ENCODE peak calls at places on chromosome 16, in nine cellular contexts. One of them, this sample, is unnamed. For H3K27me3, the result is how much of the 10 kb centered on the place peaks cover.

GRCh38 chr16:72399811-72400210 is 227.9 kb upstream of the PMFBP1 start:
- DNase-seq in aorta: no peak
- DNase-seq in H1: no peak
- DNase-seq in mesendoderm: no peak
- DNase-seq in IMR-90: no peak
- DNase-seq in heart left ventricle: no peak
- DNase-seq in AG04450: no peak
- DNase-seq in GM23338: no peak
- DNase-seq in effector memory CD4-positive, alpha-beta T cell: no peak
- DNase-seq in this sample: no peak

GRCh38 chr16:67528222-67528869 is at the start of gene RIPOR1:
- DNase-seq in aorta: peak
- DNase-seq in H1: no peak
- DNase-seq in mesendoderm: peak
- DNase-seq in IMR-90: no peak
- DNase-seq in heart left ventricle: peak
- DNase-seq in AG04450: no peak
- DNase-seq in GM23338: peak
- DNase-seq in effector memory CD4-positive, alpha-beta T cell: peak
- DNase-seq in this sample: peak

GRCh38 chr16:4529085-4530060 is 9.2 kb downstream of the CDIP1 start:
- DNase-seq in aorta: no peak
- DNase-seq in H1: peak
- DNase-seq in mesendoderm: peak
- DNase-seq in IMR-90: peak
- DNase-seq in heart left ventricle: no peak
- DNase-seq in AG04450: peak
- DNase-seq in GM23338: peak
- DNase-seq in effector memory CD4-positive, alpha-beta T cell: no peak
- DNase-seq in this sample: no peak

GRCh38 chr16:53642094-53642493 is 61.6 kb downstream of the RPGRIP1L start:
- DNase-seq in aorta: no peak
- DNase-seq in H1: no peak
- DNase-seq in mesendoderm: no peak
- DNase-seq in IMR-90: no peak
- DNase-seq in heart left ventricle: peak
- DNase-seq in AG04450: no peak
- DNase-seq in GM23338: no peak
- DNase-seq in effector memory CD4-positive, alpha-beta T cell: no peak
- DNase-seq in this sample: no peak

GRCh38 chr16:53992057-53992378 is 288.1 kb downstream of the FTO start:
- DNase-seq in aorta: no peak
- DNase-seq in H1: no peak
- DNase-seq in mesendoderm: peak
- DNase-seq in IMR-90: no peak
- DNase-seq in heart left ventricle: no peak
- DNase-seq in AG04450: no peak
- DNase-seq in GM23338: no peak
- DNase-seq in effector memory CD4-positive, alpha-beta T cell: no peak
- DNase-seq in this sample: no peak

GRCh38 chr16:8958344-8958808 is 5.3 kb downstream of the USP7 start:
- DNase-seq in aorta: peak
- DNase-seq in H1: no peak
- DNase-seq in mesendoderm: peak
- DNase-seq in IMR-90: peak
- DNase-seq in heart left ventricle: peak
- DNase-seq in AG04450: no peak
- DNase-seq in GM23338: no peak
- DNase-seq in effector memory CD4-positive, alpha-beta T cell: peak
- DNase-seq in this sample: peak

GRCh38 chr16:79334127-79334526 is 266.4 kb downstream of the MAF start:
- DNase-seq in aorta: no peak
- DNase-seq in H1: no peak
- DNase-seq in mesendoderm: peak
- DNase-seq in IMR-90: no peak
- DNase-seq in heart left ventricle: no peak
- DNase-seq in AG04450: no peak
- DNase-seq in GM23338: peak
- DNase-seq in effector memory CD4-positive, alpha-beta T cell: no peak
- DNase-seq in this sample: peak

GRCh38 chr16:11034481-11034931 is 90.1 kb downstream of the CLEC16A start:
- DNase-seq in aorta: no peak
- DNase-seq in H1: no peak
- DNase-seq in mesendoderm: no peak
- DNase-seq in IMR-90: peak
- DNase-seq in heart left ventricle: no peak
- DNase-seq in AG04450: no peak
- DNase-seq in GM23338: no peak
- DNase-seq in effector memory CD4-positive, alpha-beta T cell: no peak
- DNase-seq in this sample: no peak

GRCh38 chr16:23164736-23165135 is 15.5 kb upstream of the USP31 start:
- DNase-seq in aorta: no peak
- DNase-seq in H1: no peak
- DNase-seq in mesendoderm: no peak
- DNase-seq in IMR-90: no peak
- DNase-seq in heart left ventricle: no peak
- DNase-seq in AG04450: no peak
- DNase-seq in GM23338: no peak
- DNase-seq in effector memory CD4-positive, alpha-beta T cell: no peak
- DNase-seq in this sample: no peak

GRCh38 chr16:5042574-5043171 is 8.9 kb upstream of the NAGPA start:
- DNase-seq in aorta: no peak
- DNase-seq in H1: no peak
- DNase-seq in mesendoderm: peak
- DNase-seq in IMR-90: peak
- DNase-seq in heart left ventricle: peak
- DNase-seq in AG04450: no peak
- DNase-seq in GM23338: peak
- DNase-seq in effector memory CD4-positive, alpha-beta T cell: no peak
- DNase-seq in this sample: no peak

GRCh38 chr16:11992594-11993524 is 16.3 kb downstream of the SNX29 start:
- DNase-seq in aorta: no peak
- DNase-seq in H1: no peak
- DNase-seq in mesendoderm: no peak
- DNase-seq in IMR-90: no peak
- DNase-seq in heart left ventricle: no peak
- DNase-seq in AG04450: no peak
- DNase-seq in GM23338: no peak
- DNase-seq in effector memory CD4-positive, alpha-beta T cell: no peak
- DNase-seq in this sample: no peak

GRCh38 chr16:57757326-57757786 is 21.8 kb downstream of the KATNB1 start:
- DNase-seq in aorta: peak
- DNase-seq in H1: no peak
- DNase-seq in mesendoderm: peak
- DNase-seq in IMR-90: peak
- DNase-seq in heart left ventricle: peak
- DNase-seq in AG04450: peak
- DNase-seq in GM23338: peak
- DNase-seq in effector memory CD4-positive, alpha-beta T cell: peak
- DNase-seq in this sample: peak

GRCh38 chr16:50946606-50947005 is 204.5 kb downstream of the SALL1 start:
- DNase-seq in aorta: no peak
- DNase-seq in H1: no peak
- DNase-seq in mesendoderm: no peak
- DNase-seq in IMR-90: no peak
- DNase-seq in heart left ventricle: no peak
- DNase-seq in AG04450: no peak
- DNase-seq in GM23338: no peak
- DNase-seq in effector memory CD4-positive, alpha-beta T cell: no peak
- DNase-seq in this sample: no peak

GRCh38 chr16:50945136-50945535 is 203.2 kb downstream of the CYLD start:
- DNase-seq in aorta: no peak
- DNase-seq in H1: no peak
- DNase-seq in mesendoderm: no peak
- DNase-seq in IMR-90: no peak
- DNase-seq in heart left ventricle: no peak
- DNase-seq in AG04450: no peak
- DNase-seq in GM23338: no peak
- DNase-seq in effector memory CD4-positive, alpha-beta T cell: no peak
- DNase-seq in this sample: no peak

GRCh38 chr16:50946098-50946497 is 204.2 kb downstream of the CYLD start:
- DNase-seq in aorta: no peak
- DNase-seq in H1: no peak
- DNase-seq in mesendoderm: no peak
- DNase-seq in IMR-90: no peak
- DNase-seq in heart left ventricle: no peak
- DNase-seq in AG04450: no peak
- DNase-seq in GM23338: no peak
- DNase-seq in effector memory CD4-positive, alpha-beta T cell: no peak
- DNase-seq in this sample: no peak

GRCh38 chr16:50942143-50942542 is 200.3 kb downstream of the CYLD start:
- DNase-seq in aorta: no peak
- DNase-seq in H1: no peak
- DNase-seq in mesendoderm: peak
- DNase-seq in IMR-90: no peak
- DNase-seq in heart left ventricle: no peak
- DNase-seq in AG04450: no peak
- DNase-seq in GM23338: peak
- DNase-seq in effector memory CD4-positive, alpha-beta T cell: no peak
- DNase-seq in this sample: no peak

DNA sequence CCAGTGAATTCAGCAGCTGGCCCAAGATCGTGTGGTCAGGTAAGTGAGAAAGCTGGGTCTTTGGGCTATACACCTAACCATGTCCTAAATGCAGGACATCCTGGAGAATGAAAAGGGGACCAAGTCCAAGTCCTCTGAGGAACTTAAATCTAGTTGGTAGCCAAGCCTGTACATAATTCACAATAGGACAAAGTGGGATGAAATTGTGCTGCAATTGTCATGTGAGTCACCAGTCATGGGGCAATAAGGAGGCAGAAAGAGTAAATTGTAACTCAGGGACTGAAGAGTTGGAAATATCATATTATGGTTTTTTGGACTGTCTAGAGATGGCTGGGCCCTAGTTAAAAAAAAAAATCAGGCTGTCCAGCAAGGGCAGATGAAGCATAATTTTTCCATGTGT is 202.5 kb downstream of the CYLD start:
- DNase-seq in aorta: no peak
- DNase-seq in H1: no peak
- DNase-seq in mesendoderm: no peak
- DNase-seq in IMR-90: no peak
- DNase-seq in heart left ventricle: no peak
- DNase-seq in AG04450: no peak
- DNase-seq in GM23338: no peak
- DNase-seq in effector memory CD4-positive, alpha-beta T cell: no peak
- DNase-seq in this sample: no peak
- H3K27me3 ChIP-seq in aorta: under half
- H3K27me3 ChIP-seq in H1: under half
- H3K27me3 ChIP-seq in mesendoderm: under half
- H3K27me3 ChIP-seq in IMR-90: under half
- H3K27me3 ChIP-seq in heart left ventricle: under half
- H3K27me3 ChIP-seq in AG04450: under half
- H3K27me3 ChIP-seq in GM23338: under half
- H3K27me3 ChIP-seq in effector memory CD4-positive, alpha-beta T cell: under half
- H3K27me3 ChIP-seq in this sample: under half

DNA sequence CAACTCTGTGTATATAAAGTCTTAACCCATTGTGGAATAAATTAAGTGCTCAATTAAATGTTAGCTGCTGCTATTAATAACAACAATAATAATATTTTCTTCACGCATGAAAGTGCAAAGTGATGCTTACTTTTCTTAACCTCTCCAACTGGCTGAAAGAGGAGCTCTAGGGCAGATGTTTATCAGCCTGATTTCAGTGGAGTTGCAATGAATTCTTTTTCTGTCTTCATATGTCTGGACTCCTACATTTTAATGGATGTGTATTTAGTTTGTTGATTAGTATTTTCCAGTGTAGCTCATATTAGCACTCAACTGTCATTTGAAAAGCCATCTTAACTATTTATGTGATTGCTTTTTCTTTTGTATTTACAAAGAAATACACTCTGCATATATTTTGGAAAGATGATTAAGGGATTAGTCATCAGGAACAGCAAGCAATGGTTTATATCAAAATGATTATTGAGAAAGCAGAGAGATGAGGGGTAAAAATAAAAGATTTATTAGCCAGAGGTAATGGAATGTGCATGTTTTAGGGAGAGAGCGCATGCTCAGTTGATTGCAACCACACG is 71.0 kb downstream of the WWOX start:
- DNase-seq in aorta: no peak
- DNase-seq in H1: no peak
- DNase-seq in mesendoderm: no peak
- DNase-seq in IMR-90: no peak
- DNase-seq in heart left ventricle: no peak
- DNase-seq in AG04450: no peak
- DNase-seq in GM23338: no peak
- DNase-seq in effector memory CD4-positive, alpha-beta T cell: no peak
- DNase-seq in this sample: no peak
- H3K27me3 ChIP-seq in aorta: under half
- H3K27me3 ChIP-seq in H1: under half
- H3K27me3 ChIP-seq in mesendoderm: under half
- H3K27me3 ChIP-seq in IMR-90: under half
- H3K27me3 ChIP-seq in heart left ventricle: under half
- H3K27me3 ChIP-seq in AG04450: under half
- H3K27me3 ChIP-seq in GM23338: under half
- H3K27me3 ChIP-seq in effector memory CD4-positive, alpha-beta T cell: under half
- H3K27me3 ChIP-seq in this sample: under half

DNA sequence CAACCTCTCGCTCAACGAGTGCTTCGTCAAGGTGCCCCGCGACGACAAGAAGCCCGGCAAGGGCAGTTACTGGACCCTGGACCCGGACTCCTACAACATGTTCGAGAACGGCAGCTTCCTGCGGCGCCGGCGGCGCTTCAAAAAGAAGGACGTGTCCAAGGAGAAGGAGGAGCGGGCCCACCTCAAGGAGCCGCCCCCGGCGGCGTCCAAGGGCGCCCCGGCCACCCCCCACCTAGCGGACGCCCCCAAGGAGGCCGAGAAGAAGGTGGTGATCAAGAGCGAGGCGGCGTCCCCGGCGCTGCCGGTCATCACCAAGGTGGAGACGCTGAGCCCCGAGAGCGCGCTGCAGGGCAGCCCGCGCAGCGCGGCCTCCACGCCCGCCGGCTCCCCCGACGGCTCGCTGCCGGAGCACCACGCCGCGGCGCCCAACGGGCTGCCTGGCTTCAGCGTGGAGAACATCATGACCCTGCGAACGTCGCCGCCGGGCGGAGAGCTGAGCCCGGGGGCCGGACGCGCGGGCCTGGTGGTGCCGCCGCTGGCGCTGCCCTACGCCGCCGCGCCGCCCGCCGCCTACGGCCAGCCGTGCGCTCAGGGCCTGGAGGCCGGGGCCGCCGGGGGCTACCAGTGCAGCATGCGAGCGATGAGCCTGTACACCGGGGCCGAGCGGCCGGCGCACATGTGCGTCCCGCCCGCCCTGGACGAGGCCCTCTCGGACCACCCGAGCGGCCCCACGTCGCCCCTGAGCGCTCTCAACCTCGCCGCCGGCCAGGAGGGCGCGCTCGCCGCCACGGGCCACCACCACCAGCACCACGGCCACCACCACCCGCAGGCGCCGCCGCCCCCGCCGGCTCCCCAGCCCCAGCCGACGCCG is 1.3 kb downstream of the FOXC2 start:
- DNase-seq in aorta: peak
- DNase-seq in H1: no peak
- DNase-seq in mesendoderm: peak
- DNase-seq in IMR-90: peak
- DNase-seq in heart left ventricle: no peak
- DNase-seq in AG04450: no peak
- DNase-seq in GM23338: peak
- DNase-seq in effector memory CD4-positive, alpha-beta T cell: no peak
- DNase-seq in this sample: no peak
- H3K27me3 ChIP-seq in aorta: under half
- H3K27me3 ChIP-seq in H1: half or more
- H3K27me3 ChIP-seq in mesendoderm: half or more
- H3K27me3 ChIP-seq in IMR-90: under half
- H3K27me3 ChIP-seq in heart left ventricle: half or more
- H3K27me3 ChIP-seq in AG04450: under half
- H3K27me3 ChIP-seq in GM23338: half or more
- H3K27me3 ChIP-seq in effector memory CD4-positive, alpha-beta T cell: half or more
- H3K27me3 ChIP-seq in this sample: half or more

GRCh38 chr16:85168732-85169256 is 56.5 kb upstream of the CIBAR2 start:
- DNase-seq in aorta: peak
- DNase-seq in H1: no peak
- DNase-seq in mesendoderm: peak
- DNase-seq in IMR-90: peak
- DNase-seq in heart left ventricle: peak
- DNase-seq in AG04450: no peak
- DNase-seq in GM23338: peak
- DNase-seq in effector memory CD4-positive, alpha-beta T cell: no peak
- DNase-seq in this sample: peak
- H3K27me3 ChIP-seq in aorta: under half
- H3K27me3 ChIP-seq in H1: under half
- H3K27me3 ChIP-seq in mesendoderm: under half
- H3K27me3 ChIP-seq in IMR-90: under half
- H3K27me3 ChIP-seq in heart left ventricle: under half
- H3K27me3 ChIP-seq in AG04450: under half
- H3K27me3 ChIP-seq in GM23338: under half
- H3K27me3 ChIP-seq in effector memory CD4-positive, alpha-beta T cell: under half
- H3K27me3 ChIP-seq in this sample: half or more